ENCODE peak calls at places on chromosome 2, in four cellular contexts. P is cardiac muscle cell, C is tibial nerve, M is heart right ventricle. E is an unnamed sample.

GRCh38 chr2:172461591-172462392 is 34.4 kb downstream of the ITGA6 start:
- DNase-seq in P (peak), C (no peak), M (peak), E (peak)

GRCh38 chr2:85564144-85564563 is 2.9 kb upstream of the GGCX start:
- DNase-seq in P (no peak), C (no peak), M (no peak), E (no peak)

GRCh38 chr2:70789304-70790078 is 952 bp downstream of the FIGLA start:
- DNase-seq in P (peak), C (peak), M (peak), E (peak)

GRCh38 chr2:10912796-10913445 is 1.2 kb downstream of the KCNF1 start:
- DNase-seq in P (no peak), C (no peak), M (no peak), E (no peak)

GRCh38 chr2:42652086-42652485 is 83.7 kb downstream of the MTA3 start:
- DNase-seq in P (no peak), C (no peak), M (no peak), E (no peak)

GRCh38 chr2:8761529-8762164 is 75.8 kb downstream of the KIDINS220 start:
- DNase-seq in P (peak), C (no peak), M (no peak), E (no peak)

GRCh38 chr2:63425079-63425416 is 163.2 kb downstream of the WDPCP start:
- DNase-seq in P (no peak), C (no peak), M (no peak), E (no peak)

GRCh38 chr2:1990724-1991123 is 246.4 kb upstream of the PXDN start:
- DNase-seq in P (no peak), C (no peak), M (peak), E (no peak)

GRCh38 chr2:186459009-186459408 is 27.1 kb upstream of the ZC3H15 start:
- DNase-seq in P (peak), C (no peak), M (no peak), E (no peak)

GRCh38 chr2:238881353-238882082 is 33.6 kb downstream of the TWIST2 start:
- DNase-seq in P (no peak), C (no peak), M (no peak), E (no peak)

GRCh38 chr2:160293401-160293911 is 93.4 kb upstream of the ITGB6 start:
- DNase-seq in P (peak), C (no peak), M (no peak), E (peak)

GRCh38 chr2:10514743-10515142 is 66.6 kb upstream of the ODC1 start:
- DNase-seq in P (peak), C (no peak), M (no peak), E (peak)

GRCh38 chr2:39020383-39020782 is 100.5 kb downstream of the SOS1 start:
- DNase-seq in P (no peak), C (no peak), M (no peak), E (no peak)

GRCh38 chr2:129812071-129812470 is 167.4 kb upstream of the RAB6C start:
- DNase-seq in P (no peak), C (no peak), M (peak), E (no peak)

GRCh38 chr2:6231166-6231565 is 539.0 kb downstream of the SOX11 start:
- DNase-seq in P (no peak), C (no peak), M (no peak), E (no peak)

GRCh38 chr2:227884511-227884947 is 13.1 kb downstream of the DAW1 start:
- DNase-seq in P (peak), C (no peak), M (peak), E (peak)

GRCh38 chr2:77161009-77161408 is 361.2 kb downstream of the LRRTM4 start:
- DNase-seq in P (peak), C (no peak), M (no peak), E (no peak)

GRCh38 chr2:202690321-202690900 is 55.6 kb downstream of the FAM117B start:
- DNase-seq in P (peak), C (no peak), M (no peak), E (no peak)

GRCh38 chr2:231342111-231342711 is 53.3 kb upstream of the B3GNT7 start:
- DNase-seq in P (no peak), C (no peak), M (no peak), E (no peak)

GRCh38 chr2:201678442-201678841 is 20.0 kb downstream of the MPP4 start:
- DNase-seq in P (no peak), C (no peak), M (no peak), E (no peak)

GRCh38 chr2:73091164-73091563 is 19.7 kb upstream of the SFXN5 start:
- DNase-seq in P (no peak), C (no peak), M (no peak), E (no peak)

GRCh38 chr2:27263287-27264252 is 723 bp upstream of the SLC30A3 start:
- DNase-seq in P (no peak), C (no peak), M (no peak), E (no peak)

GRCh38 chr2:20532634-20533437 is 86.0 kb downstream of the RHOB start:
- DNase-seq in P (no peak), C (no peak), M (no peak), E (no peak)

GRCh38 chr2:52383541-52383940 is 1351.6 kb upstream of the NRXN1 start:
- DNase-seq in P (no peak), C (no peak), M (no peak), E (no peak)

GRCh38 chr2:42895134-42895795 is 102.9 kb upstream of the HAAO start:
- DNase-seq in P (no peak), C (no peak), M (no peak), E (no peak)

GRCh38 chr2:168892327-168892726 is 2.1 kb upstream of the SPC25 start:
- DNase-seq in P (no peak), C (no peak), M (no peak), E (no peak)

GRCh38 chr2:168896783-168897182 is 4.3 kb upstream of the G6PC2 start:
- DNase-seq in P (no peak), C (no peak), M (no peak), E (no peak)

GRCh38 chr2:168894101-168894500 is 3.9 kb upstream of the SPC25 start:
- DNase-seq in P (no peak), C (no peak), M (no peak), E (no peak)

GRCh38 chr2:168897449-168897848 is 3.6 kb upstream of the G6PC2 start:
- DNase-seq in P (no peak), C (no peak), M (no peak), E (no peak)

GRCh38 chr2:168894720-168895119 is 4.5 kb upstream of the SPC25 start:
- DNase-seq in P (no peak), C (no peak), M (no peak), E (no peak)
- H3K27ac ChIP-seq in P (no peak), C (no peak), M (no peak), E (no peak)

GRCh38 chr2:101274142-101274541 is 21.5 kb downstream of the CNOT11 start:
- DNase-seq in P (no peak), C (no peak), M (no peak), E (no peak)
- H3K27ac ChIP-seq in P (no peak), C (no peak), M (no peak), E (no peak)

DNA sequence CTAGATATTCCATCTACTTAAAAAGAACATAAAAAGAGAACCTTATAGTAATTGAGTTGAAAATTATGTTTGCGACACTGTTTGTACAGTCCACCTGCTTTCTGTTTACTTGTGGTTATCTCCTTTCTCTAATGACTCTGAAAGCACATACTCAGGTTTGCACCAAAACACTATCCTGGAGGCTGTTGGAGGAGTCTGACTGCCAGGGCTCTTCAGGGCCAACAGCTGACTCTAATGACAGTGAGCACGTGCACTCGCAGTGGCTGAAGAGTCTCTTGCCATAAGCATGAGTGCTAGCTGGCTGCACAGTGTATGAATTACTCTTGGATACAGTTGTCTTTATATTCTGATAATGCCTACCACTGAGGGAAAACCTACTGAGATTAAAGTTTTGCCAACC is 16.7 kb upstream of the GLS start:
- DNase-seq in P (no peak), C (no peak), M (no peak), E (no peak)
- H3K27ac ChIP-seq in P (no peak), C (no peak), M (no peak), E (peak)

GRCh38 chr2:3624059-3624794 is 29.3 kb downstream of the COLEC11 start:
- DNase-seq in P (no peak), C (no peak), M (peak), E (no peak)
- H3K27ac ChIP-seq in P (no peak), C (no peak), M (no peak), E (no peak)

DNA sequence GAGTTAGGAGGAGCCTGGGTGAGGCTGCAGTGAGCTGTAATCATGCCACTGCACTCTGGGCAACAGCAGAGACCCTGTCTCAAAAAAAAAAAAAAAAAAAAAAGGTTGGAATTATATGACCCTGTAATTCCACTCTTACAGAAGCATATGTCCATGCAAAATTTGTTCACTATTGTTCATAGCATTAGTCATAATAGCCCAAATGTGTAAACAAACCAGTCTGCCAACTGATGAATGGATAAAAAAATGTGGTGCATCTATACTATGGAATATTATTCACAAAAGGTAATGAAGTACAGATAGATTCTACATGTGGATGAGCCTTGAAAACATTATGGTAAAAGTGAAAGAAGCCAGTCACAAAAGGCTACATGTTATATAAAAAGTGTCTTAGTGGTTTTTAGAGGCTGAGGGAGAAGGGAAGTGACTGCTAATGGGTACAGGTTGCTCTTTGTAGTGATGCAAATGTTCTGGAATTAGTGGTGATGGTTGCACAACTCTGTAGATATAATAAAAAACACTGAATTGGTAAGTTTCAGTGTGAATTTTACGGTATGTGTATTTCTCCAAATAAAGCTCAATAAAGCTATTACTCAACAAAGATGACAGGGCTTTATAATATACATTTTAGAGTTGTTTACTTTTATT is 9.4 kb downstream of the COA5 start:
- DNase-seq in P (peak), C (no peak), M (no peak), E (no peak)
- H3K27ac ChIP-seq in P (no peak), C (no peak), M (no peak), E (no peak)

GRCh38 chr2:176117823-176118376 is 1.3 kb downstream of the HOXD10 start:
- DNase-seq in P (no peak), C (no peak), M (no peak), E (no peak)
- H3K27ac ChIP-seq in P (no peak), C (no peak), M (no peak), E (no peak)

DNA sequence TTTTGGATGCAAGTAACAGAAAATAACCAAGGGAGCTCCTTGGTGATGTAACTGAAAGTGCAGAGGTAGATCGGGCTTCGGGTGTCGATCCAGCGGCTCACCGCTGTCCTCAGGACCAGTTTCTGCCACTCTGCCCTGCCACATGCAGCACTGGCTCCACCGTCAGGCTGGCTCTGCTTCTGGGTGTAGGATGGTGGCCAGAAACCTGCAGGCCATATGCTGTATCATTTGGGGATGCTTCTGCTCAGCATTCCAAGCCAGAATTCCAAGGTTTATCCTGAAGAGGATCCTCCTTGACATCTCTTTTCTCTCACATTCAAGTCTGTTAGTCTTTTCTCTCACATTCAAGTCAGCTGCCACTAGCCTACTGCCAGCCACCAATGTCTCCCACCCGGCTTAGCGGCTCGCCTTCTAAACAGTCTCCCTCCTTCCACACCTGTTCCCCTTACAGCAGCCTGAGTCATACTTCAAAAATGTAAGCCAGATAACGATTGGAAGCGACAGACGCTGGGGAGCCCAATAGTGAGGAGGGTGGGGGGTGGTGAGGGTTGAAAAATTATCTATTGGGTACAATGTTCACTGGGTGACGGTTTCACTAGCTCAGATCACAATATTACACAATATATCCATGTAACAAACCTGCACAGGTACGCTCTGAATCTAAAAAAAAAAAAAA is 38.6 kb upstream of the SP3 start:
- DNase-seq in P (no peak), C (no peak), M (peak), E (no peak)
- H3K27ac ChIP-seq in P (no peak), C (no peak), M (no peak), E (no peak)

GRCh38 chr2:74414913-74415761 is 6.3 kb downstream of the C2orf81 start:
- DNase-seq in P (peak), C (peak), M (peak), E (no peak)
- H3K27ac ChIP-seq in P (no peak), C (peak), M (peak), E (no peak)

GRCh38 chr2:113220970-113221708 is 47.4 kb downstream of the PSD4 start:
- DNase-seq in P (no peak), C (no peak), M (no peak), E (no peak)

GRCh38 chr2:113218283-113219091 is 44.7 kb downstream of the PSD4 start:
- DNase-seq in P (no peak), C (peak), M (peak), E (no peak)

GRCh38 chr2:113219525-113219888 is 45.7 kb downstream of the PSD4 start:
- DNase-seq in P (no peak), C (no peak), M (no peak), E (no peak)

GRCh38 chr2:113219092-113219441 is 45.3 kb downstream of the PSD4 start:
- DNase-seq in P (no peak), C (no peak), M (no peak), E (no peak)

GRCh38 chr2:113219889-113220641 is 46.3 kb downstream of the PSD4 start:
- DNase-seq in P (peak), C (peak), M (peak), E (no peak)
- H3K27ac ChIP-seq in P (no peak), C (peak), M (no peak), E (no peak)

GRCh38 chr2:207083361-207084080 is 82.2 kb downstream of the KLF7 start:
- DNase-seq in P (peak), C (no peak), M (no peak), E (peak)
- H3K27ac ChIP-seq in P (no peak), C (no peak), M (peak), E (peak)